ENCODE peak calls at places on chromosomes 13 and 19, in six cellular contexts. N, P, E, G, Q and K are unnamed samples.
A peak's percentile ranks its signal among the peaks of the same experiment; 100 is the strongest.

GRCh38 chr19:15840833-15841232 is 25.4 kb upstream of the OR10H1 start:
- DNase-seq in G (no peak), N (no peak), Q (no peak), E (no peak), P (no peak), K (no peak)

GRCh38 chr13:85521586-85521985 is 277.6 kb downstream of the SLITRK6 start:
- DNase-seq in G (no peak), N (no peak), P (no peak), E (no peak), Q (no peak), K (no peak)

GRCh38 chr13:23715762-23716235 is 145.6 kb downstream of the TNFRSF19 start:
- DNase-seq in N (no peak), Q (no peak), E (no peak), G (no peak), P (no peak), K (peak; percentile 31)

GRCh38 chr13:73913043-73913740 is 221.0 kb downstream of the KLF12 start:
- DNase-seq in P (no peak), E (no peak), G (no peak), Q (no peak), N (no peak), K (no peak)

GRCh38 chr19:35154535-35155406 is at the start of gene FXYD5:
- DNase-seq in N (peak; percentile 64), P (no peak), Q (peak; percentile 85), G (peak; percentile 85), E (no peak), K (no peak)

GRCh38 chr13:33452873-33453558 is 167.5 kb upstream of the STARD13 start:
- DNase-seq in Q (no peak), P (no peak), E (no peak), N (no peak), G (no peak), K (no peak)

GRCh38 chr19:58562126-58563033 is 4.0 kb upstream of the UBE2M start:
- DNase-seq in N (no peak), E (no peak), P (no peak), Q (peak; percentile 52), G (no peak), K (no peak)

GRCh38 chr19:15252398-15253018 is 20.3 kb upstream of the EPHX3 start:
- DNase-seq in P (no peak), N (no peak), E (no peak), Q (peak; percentile 81), G (peak; percentile 85), K (no peak)

GRCh38 chr13:109155301-109155761 is 525.9 kb downstream of the MYO16 start:
- DNase-seq in G (no peak), N (no peak), E (no peak), P (no peak), Q (no peak), K (no peak)

GRCh38 chr13:105920375-105920774 is 615.1 kb downstream of the EFNB2 start:
- DNase-seq in P (no peak), N (no peak), E (no peak), Q (no peak), G (no peak), K (no peak)

GRCh38 chr19:1252818-1253513 is 4.6 kb downstream of the MIDN start:
- DNase-seq in P (peak; percentile 87), G (peak; percentile 96), E (no peak), Q (peak; percentile 97), N (peak; percentile 70), K (no peak)

GRCh38 chr13:40190656-40191100 is 475.8 kb downstream of the FOXO1 start:
- DNase-seq in Q (peak; percentile 63), N (peak; percentile 45), P (peak; percentile 31), G (peak; percentile 84), E (no peak), K (no peak)

GRCh38 chr13:46603165-46603603 is 50.2 kb downstream of the LRCH1 start:
- DNase-seq in Q (no peak), P (no peak), N (no peak), E (no peak), G (no peak), K (no peak)

GRCh38 chr19:11127905-11128304 is 27.7 kb downstream of the SPC24 start:
- DNase-seq in E (no peak), P (no peak), G (no peak), Q (no peak), N (no peak), K (no peak)

GRCh38 chr19:1046836-1047695 is 7.2 kb downstream of the ABCA7 start:
- DNase-seq in N (no peak), Q (peak; percentile 42), E (no peak), G (no peak), P (no peak), K (no peak)

GRCh38 chr19:12840091-12841079 is 2.1 kb downstream of the MAST1 start:
- DNase-seq in E (no peak), G (no peak), N (no peak), Q (no peak), P (no peak), K (peak; percentile 88)

GRCh38 chr19:56476671-56477428 is at the start of gene ZNF667:
- DNase-seq in P (no peak), N (no peak), Q (peak; percentile 47), E (no peak), G (no peak), K (no peak)

GRCh38 chr19:1383311-1384084 is at the start of gene NDUFS7:
- DNase-seq in E (peak; percentile 70), G (peak; percentile 93), N (peak; percentile 89), P (peak; percentile 93), Q (peak; percentile 94), K (no peak)

GRCh38 chr19:4012092-4012974 is 4.8 kb downstream of the PIAS4 start:
- DNase-seq in N (no peak), Q (no peak), P (no peak), G (no peak), E (no peak), K (no peak)

GRCh38 chr19:12794196-12794921 is 3.1 kb downstream of the JUNB start:
- DNase-seq in E (no peak), Q (no peak), G (no peak), P (no peak), N (no peak), K (no peak)

GRCh38 chr19:48487944-48488343 is 18.8 kb downstream of the CYTH2 start:
- DNase-seq in E (no peak), G (peak; percentile 92), P (no peak), Q (peak; percentile 87), N (no peak), K (no peak)
- H3K27ac ChIP-seq in E (no peak overlapping the region), G (peak overlapping the region; percentile 35), P (no peak overlapping the region), Q (peak overlapping the region; percentile 59), N (no peak overlapping the region), K (no peak overlapping the region)

DNA sequence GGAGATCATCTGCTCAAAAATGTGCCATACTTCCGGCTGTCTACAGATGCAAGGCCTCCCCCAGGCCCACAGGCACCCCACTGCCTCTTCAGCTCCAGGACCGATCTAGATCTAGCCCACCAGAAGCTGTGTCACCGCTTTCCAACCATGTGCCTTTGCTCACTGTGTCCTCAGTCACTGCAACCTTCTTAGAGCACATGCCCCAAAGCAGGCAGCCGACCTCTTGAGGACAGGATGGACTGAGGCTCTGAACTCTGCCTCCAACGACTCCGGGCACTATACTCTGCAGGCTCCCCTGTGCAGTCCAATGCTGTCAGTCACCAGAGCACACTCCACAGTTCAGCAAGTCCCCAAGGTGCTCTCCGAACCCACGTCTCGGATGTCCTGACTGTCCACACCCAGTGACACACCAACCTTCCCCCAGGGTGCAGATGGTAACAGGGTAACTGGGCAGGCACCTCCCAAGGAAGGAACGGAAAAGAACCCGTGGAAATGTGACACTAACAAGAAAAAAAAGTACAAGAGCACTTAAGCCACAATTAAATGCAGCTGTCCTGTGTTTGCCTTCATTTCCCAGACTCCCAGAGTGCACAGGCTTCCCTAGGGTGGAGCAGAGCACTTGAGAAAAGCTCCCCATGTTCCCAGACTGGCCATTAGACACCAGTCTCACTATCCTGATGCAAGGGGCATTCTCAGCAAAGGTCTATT is 4.8 kb downstream of the STK24 start:
- DNase-seq in Q (no peak), G (no peak), P (no peak), E (no peak), N (peak; percentile 31), K (no peak)
- H3K4me1 ChIP-seq in Q (no peaks in the 10 kb centered on the region), G (peaks cover 25% of the 10 kb centered on the region), P (peaks cover 64% of the 10 kb centered on the region), E (peaks cover 31% of the 10 kb centered on the region), N (peaks cover 56% of the 10 kb centered on the region), K (peaks cover 8% of the 10 kb centered on the region)

DNA sequence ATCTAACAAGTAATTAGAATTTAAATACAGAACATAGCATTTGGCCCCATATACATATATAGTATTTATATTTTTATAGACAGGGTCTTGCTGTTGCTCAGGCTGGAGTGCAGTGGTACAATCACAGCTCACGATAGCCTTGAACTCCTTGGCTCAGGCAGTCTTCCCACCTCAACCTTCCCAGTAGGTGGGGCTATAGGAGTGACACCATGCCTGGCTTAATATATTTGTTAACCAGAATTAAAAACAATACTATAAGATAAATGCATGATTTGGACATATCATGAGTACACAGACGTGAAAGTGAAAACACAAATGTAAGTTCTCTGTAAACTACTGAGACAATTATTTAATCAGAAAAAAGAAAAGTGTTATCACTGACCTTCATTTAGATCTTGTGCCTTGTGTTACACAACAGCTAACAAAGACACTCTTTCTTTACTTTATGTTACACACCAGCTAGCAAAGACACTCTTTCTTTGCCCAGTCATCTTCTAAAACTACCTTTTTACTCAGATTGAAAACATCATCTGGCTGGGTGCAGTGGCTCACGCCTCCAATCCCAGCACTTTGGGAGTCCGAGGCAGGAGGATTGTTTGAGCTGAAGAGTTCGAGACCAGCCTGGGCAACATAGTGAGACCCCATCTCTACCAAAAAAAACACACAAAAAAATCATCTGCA is 22.6 kb downstream of the CARS2 start:
- DNase-seq in G (peak; percentile 46), E (no peak), P (no peak), Q (no peak), N (no peak), K (no peak)
- H3K36me3 ChIP-seq in G (peaks cover 69% of the 10 kb centered on the region), E (peaks cover 14% of the 10 kb centered on the region), P (no peaks in the 10 kb centered on the region), Q (peaks cover 1% of the 10 kb centered on the region), N (peaks cover 55% of the 10 kb centered on the region), K (peaks cover 16% of the 10 kb centered on the region)

GRCh38 chr19:17237747-17238706 is 7.7 kb downstream of the NR2F6 start:
- DNase-seq in Q (no peak), N (no peak), P (no peak), G (no peak), E (no peak), K (no peak)

GRCh38 chr19:17242431-17243208 is 3.1 kb downstream of the NR2F6 start:
- DNase-seq in P (no peak), E (no peak), Q (no peak), N (no peak), G (no peak), K (no peak)

GRCh38 chr19:17243340-17243853 is 2.3 kb downstream of the NR2F6 start:
- DNase-seq in E (no peak), Q (no peak), N (no peak), P (no peak), G (no peak), K (no peak)

GRCh38 chr19:17240062-17240854 is 5.5 kb downstream of the NR2F6 start:
- DNase-seq in E (no peak), Q (no peak), G (no peak), N (no peak), P (no peak), K (no peak)

DNA sequence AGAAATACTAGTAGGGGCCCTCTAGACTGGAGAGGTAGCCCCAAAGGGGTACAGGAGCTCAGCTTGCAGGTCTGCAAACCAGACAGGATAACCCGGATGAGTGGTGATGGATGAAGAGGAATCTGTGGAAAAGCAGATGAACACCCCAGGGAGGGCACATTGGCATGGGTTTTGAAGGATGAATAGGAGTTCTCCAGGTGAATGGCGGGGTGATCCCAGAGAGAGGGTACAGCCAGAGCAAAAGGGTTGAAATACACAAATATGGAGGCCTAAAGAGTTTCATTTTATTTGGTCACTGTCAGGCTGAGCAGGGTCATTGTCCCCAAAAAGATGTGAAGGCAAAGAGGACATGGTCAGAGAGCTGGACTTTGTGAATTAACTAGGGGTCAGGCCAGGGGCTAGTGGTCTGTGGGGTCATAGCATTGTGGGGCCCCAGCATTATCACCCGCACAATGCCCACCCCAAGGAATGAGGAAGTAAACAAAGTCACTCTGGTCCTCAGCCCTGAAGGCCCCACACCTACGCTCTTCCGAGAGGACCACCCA is 4.8 kb downstream of the NR2F6 start:
- DNase-seq in E (no peak), P (no peak), G (no peak), Q (no peak), N (no peak), K (no peak)
- H3K27ac ChIP-seq in E (no peak overlapping the region), P (no peak overlapping the region), G (peak overlapping the region; percentile 56), Q (peak overlapping the region; percentile 29), N (no peak overlapping the region), K (no peak overlapping the region)